ENCODE peak calls at places on chromosome 5, in four cellular contexts. Q, K, M and O are unnamed samples.

GRCh38 chr5:157542282-157542966 is 33.2 kb downstream of the ADAM19 start:
- DNase-seq in Q (no peak), K (no peak), M (no peak), O (no peak)

GRCh38 chr5:163079618-163080017 is 357.8 kb upstream of the CCNG1 start:
- DNase-seq in Q (no peak), K (no peak), M (no peak), O (no peak)

GRCh38 chr5:136629125-136629790 is 263.9 kb upstream of the TRPC7 start:
- DNase-seq in Q (no peak), K (no peak), M (no peak), O (no peak)

GRCh38 chr5:157870837-157871834 is 12.2 kb upstream of the CLINT1 start:
- DNase-seq in Q (peak; percentile 73), K (peak; percentile 55), M (no peak), O (peak; percentile 54)

GRCh38 chr5:170632266-170632984 is 128.6 kb downstream of the KCNIP1 start:
- DNase-seq in Q (no peak), K (no peak), M (no peak), O (no peak)

GRCh38 chr5:162842725-162843124 is 594.7 kb upstream of the CCNG1 start:
- DNase-seq in Q (no peak), K (no peak), M (no peak), O (no peak)

GRCh38 chr5:75034137-75034739 is 18.1 kb downstream of the GCNT4 start:
- DNase-seq in Q (no peak), K (no peak), M (no peak), O (no peak)

GRCh38 chr5:43110606-43111170 is 10.0 kb upstream of the ZNF131 start:
- DNase-seq in Q (no peak), K (no peak), M (peak; percentile 37), O (no peak)

GRCh38 chr5:148927307-148927946 is 101.0 kb downstream of the ADRB2 start:
- DNase-seq in Q (no peak), K (no peak), M (no peak), O (no peak)

GRCh38 chr5:23893561-23893960 is 386.2 kb downstream of the PRDM9 start:
- DNase-seq in Q (no peak), K (no peak), M (no peak), O (no peak)

GRCh38 chr5:34978681-34979080 is 49.3 kb downstream of the DNAJC21 start:
- DNase-seq in Q (no peak), K (no peak), M (no peak), O (no peak)

GRCh38 chr5:150642991-150643710 is 2.7 kb downstream of the SYNPO start:
- DNase-seq in Q (no peak), K (no peak), M (no peak), O (no peak)

GRCh38 chr5:147439253-147439652 is 70.6 kb downstream of the DPYSL3 start:
- DNase-seq in Q (no peak), K (no peak), M (no peak), O (peak; percentile 52)

GRCh38 chr5:60812426-60812825 is 31.6 kb downstream of the ELOVL7 start:
- DNase-seq in Q (no peak), K (no peak), M (no peak), O (no peak)

GRCh38 chr5:163569284-163569683 is 63.9 kb downstream of the MAT2B start:
- DNase-seq in Q (peak; percentile 46), K (no peak), M (no peak), O (peak; percentile 73)

GRCh38 chr5:106759581-106759980 is 911.2 kb downstream of the EFNA5 start:
- DNase-seq in Q (peak; percentile 8), K (no peak), M (no peak), O (peak; percentile 25)

GRCh38 chr5:134845335-134845851 is 375 bp upstream of the C5orf24 start:
- DNase-seq in Q (no peak), K (no peak), M (no peak), O (peak; percentile 59)

GRCh38 chr5:113043491-113043931 is 66.9 kb downstream of the DCP2 start:
- DNase-seq in Q (peak; percentile 17), K (no peak), M (peak; percentile 51), O (no peak)

GRCh38 chr5:42583322-42583721 is 160.1 kb downstream of the GHR start:
- DNase-seq in Q (peak; percentile 59), K (peak; percentile 48), M (peak; percentile 79), O (peak; percentile 38)

GRCh38 chr5:83340511-83340918 is 131.0 kb upstream of the VCAN start:
- DNase-seq in Q (no peak), K (no peak), M (no peak), O (no peak)

GRCh38 chr5:76251656-76252055 is 151.4 kb upstream of the IQGAP2 start:
- DNase-seq in Q (no peak), K (no peak), M (no peak), O (no peak)

DNA sequence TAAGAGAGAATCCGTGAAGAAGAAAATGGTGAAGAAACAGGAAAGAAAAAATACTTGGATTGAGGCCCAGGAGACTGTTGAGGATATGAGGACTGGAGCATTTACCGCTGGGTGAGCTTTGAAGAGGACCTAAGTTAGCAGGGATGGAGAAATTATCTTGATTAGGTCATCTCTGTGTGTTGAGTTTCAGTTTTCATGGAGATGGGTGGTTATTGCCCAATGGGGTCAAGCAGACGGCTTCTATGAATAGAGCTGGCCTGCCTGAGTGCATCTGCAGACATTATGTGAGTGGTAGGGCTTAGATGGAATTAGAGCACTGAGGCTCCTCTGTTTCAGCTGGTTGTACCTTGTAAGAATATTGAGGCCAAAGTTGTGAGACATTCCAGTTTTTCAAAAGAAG is 245.4 kb upstream of the FBXL7 start:
- DNase-seq in Q (no peak), K (no peak), M (no peak), O (peak; percentile 40)
- H3K9me1 ChIP-seq in Q (no peaks in the 10 kb centered on the region), K (no peaks in the 10 kb centered on the region), M (no peaks in the 10 kb centered on the region), O (no peaks in the 10 kb centered on the region)

GRCh38 chr5:72465601-72466563 is 41.3 kb downstream of the ZNF366 start:
- DNase-seq in Q (peak; percentile 23), K (no peak), M (no peak), O (peak; percentile 75)

GRCh38 chr5:72467987-72468386 is 39.2 kb downstream of the ZNF366 start:
- DNase-seq in Q (peak; percentile 34), K (peak; percentile 48), M (no peak), O (peak; percentile 40)

GRCh38 chr5:72470817-72471216 is 36.4 kb downstream of the ZNF366 start:
- DNase-seq in Q (no peak), K (peak; percentile 71), M (no peak), O (peak; percentile 48)

GRCh38 chr5:72467421-72467820 is 39.8 kb downstream of the ZNF366 start:
- DNase-seq in Q (no peak), K (no peak), M (no peak), O (no peak)

DNA sequence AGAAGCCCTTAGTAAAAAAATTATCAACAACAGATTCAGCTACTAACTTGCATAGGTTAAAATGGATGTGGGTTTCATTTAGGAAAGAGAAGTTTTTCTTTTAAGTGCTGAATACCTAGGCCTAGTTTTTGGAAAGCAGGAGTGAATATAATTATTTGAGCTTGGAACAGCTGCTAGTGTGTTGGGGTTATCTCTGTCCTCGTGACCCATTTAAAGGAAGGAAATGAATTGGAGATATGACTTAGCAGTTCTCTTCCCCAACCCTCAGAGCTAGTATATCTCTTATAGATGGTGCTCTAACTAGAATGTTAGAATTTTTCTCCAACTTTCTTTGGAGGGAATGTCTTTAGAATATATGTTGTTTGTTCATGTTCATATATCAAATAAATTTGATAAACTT is 38.6 kb downstream of the ZNF366 start:
- DNase-seq in Q (peak; percentile 57), K (no peak), M (peak; percentile 55), O (no peak)
- H3K9me1 ChIP-seq in Q (no peaks in the 10 kb centered on the region), K (no peaks in the 10 kb centered on the region), M (no peaks in the 10 kb centered on the region), O (peaks cover 9% of the 10 kb centered on the region)

GRCh38 chr5:121628783-121629182 is 222.9 kb upstream of the FTMT start:
- DNase-seq in Q (no peak), K (no peak), M (no peak), O (no peak)
- H3K9me1 ChIP-seq in Q (no peaks in the 10 kb centered on the region), K (no peaks in the 10 kb centered on the region), M (no peaks in the 10 kb centered on the region), O (no peaks in the 10 kb centered on the region)

DNA sequence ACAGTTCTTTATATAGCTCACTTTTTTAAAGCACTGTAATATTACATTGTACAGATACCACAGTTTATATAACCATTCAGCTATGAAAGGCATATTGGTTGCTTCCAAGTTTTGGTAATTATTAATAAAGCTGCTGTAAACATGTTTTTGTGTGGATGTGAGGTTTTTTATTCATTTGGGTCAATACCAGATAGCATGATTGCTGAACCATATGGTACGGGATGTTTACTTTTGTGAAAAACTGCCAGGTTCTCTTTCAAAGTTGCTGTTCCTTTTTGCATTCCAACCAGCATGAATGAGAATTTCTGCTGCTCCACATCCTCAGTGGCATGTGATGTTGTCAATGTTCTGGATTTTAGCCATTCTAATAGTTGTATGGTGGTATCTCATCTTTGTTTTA is 439.6 kb upstream of the NMUR2 start:
- DNase-seq in Q (no peak), K (no peak), M (no peak), O (no peak)
- H3K9me1 ChIP-seq in Q (no peaks in the 10 kb centered on the region), K (no peaks in the 10 kb centered on the region), M (no peaks in the 10 kb centered on the region), O (no peaks in the 10 kb centered on the region)

GRCh38 chr5:9905661-9906060 is 275.5 kb upstream of the TAS2R1 start:
- DNase-seq in Q (no peak), K (no peak), M (no peak), O (no peak)

GRCh38 chr5:9898319-9898718 is 268.2 kb upstream of the TAS2R1 start:
- DNase-seq in Q (no peak), K (no peak), M (no peak), O (peak; percentile 49)

GRCh38 chr5:9903806-9904205 is 273.7 kb upstream of the TAS2R1 start:
- DNase-seq in Q (no peak), K (no peak), M (no peak), O (peak; percentile 62)
- H3K9me1 ChIP-seq in Q (no peaks in the 10 kb centered on the region), K (no peaks in the 10 kb centered on the region), M (no peaks in the 10 kb centered on the region), O (no peaks in the 10 kb centered on the region)

DNA sequence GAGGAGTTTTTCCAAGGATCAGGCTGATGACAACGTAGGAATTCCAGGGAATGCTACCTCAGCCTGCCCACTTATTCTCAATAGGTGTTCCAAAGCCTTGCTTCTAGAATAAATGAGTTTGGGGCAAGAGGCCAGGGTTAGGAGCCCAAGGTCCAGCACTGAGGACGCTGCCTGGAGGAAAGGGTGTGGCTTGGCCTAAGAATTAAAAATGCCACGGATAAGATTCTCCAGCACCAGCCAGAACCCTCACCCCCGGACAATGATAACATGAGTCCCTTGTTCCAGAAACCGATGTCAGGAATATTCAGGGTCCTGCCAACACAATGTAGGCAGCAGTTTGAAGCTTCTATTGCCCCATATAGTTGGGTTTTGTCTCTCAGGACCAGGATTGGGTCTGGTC is 7.6 kb downstream of the SPRY4 start:
- DNase-seq in Q (no peak), K (no peak), M (no peak), O (no peak)
- H3K9me1 ChIP-seq in Q (no peaks in the 10 kb centered on the region), K (peaks cover 4% of the 10 kb centered on the region), M (no peaks in the 10 kb centered on the region), O (peaks cover 14% of the 10 kb centered on the region)